ENCODE peak calls at places on chromosomes 2 and 18, in four cellular contexts. One of them, this sample, is unnamed.

GRCh38 chr2:179936654-179937053 is 70.4 kb downstream of the CWC22 start:
- DNase-seq in fibroblast of mammary gland: peak; percentile 37
- DNase-seq in HFF-Myc: no peak
- DNase-seq in fibroblast of pulmonary artery: peak; percentile 18
- DNase-seq in this sample: peak; percentile 40

GRCh38 chr2:226699321-226699720 is 100.3 kb downstream of the IRS1 start:
- DNase-seq in fibroblast of pulmonary artery: peak; percentile 63
- DNase-seq in HFF-Myc: peak; percentile 15
- DNase-seq in fibroblast of mammary gland: peak; percentile 86
- DNase-seq in this sample: peak; percentile 60

GRCh38 chr2:100756704-100757103 is 63.2 kb upstream of the NPAS2 start:
- DNase-seq in HFF-Myc: no peak
- DNase-seq in fibroblast of mammary gland: peak; percentile 56
- DNase-seq in fibroblast of pulmonary artery: peak; percentile 56
- DNase-seq in this sample: no peak

GRCh38 chr2:226758886-226759660 is 40.5 kb downstream of the IRS1 start:
- DNase-seq in fibroblast of pulmonary artery: peak; percentile 80
- DNase-seq in fibroblast of mammary gland: peak; percentile 86
- DNase-seq in HFF-Myc: peak; percentile 52
- DNase-seq in this sample: peak; percentile 89

GRCh38 chr18:25278415-25278814 is 73.6 kb downstream of the ZNF521 start:
- DNase-seq in fibroblast of pulmonary artery: no peak
- DNase-seq in fibroblast of mammary gland: no peak
- DNase-seq in HFF-Myc: no peak
- DNase-seq in this sample: peak; percentile 47

GRCh38 chr2:21330786-21331391 is 207.1 kb downstream of the TDRD15 start:
- DNase-seq in HFF-Myc: no peak
- DNase-seq in fibroblast of pulmonary artery: no peak
- DNase-seq in fibroblast of mammary gland: no peak
- DNase-seq in this sample: peak; percentile 0

GRCh38 chr18:1438458-1438910 is 533.8 kb downstream of the ADCYAP1 start:
- DNase-seq in fibroblast of pulmonary artery: no peak
- DNase-seq in fibroblast of mammary gland: no peak
- DNase-seq in HFF-Myc: no peak
- DNase-seq in this sample: no peak

GRCh38 chr2:220276736-220277444 is 649.5 kb downstream of the SLC4A3 start:
- DNase-seq in fibroblast of pulmonary artery: peak; percentile 62
- DNase-seq in HFF-Myc: no peak
- DNase-seq in fibroblast of mammary gland: peak; percentile 79
- DNase-seq in this sample: peak; percentile 41

GRCh38 chr18:80104364-80104779 is 4.7 kb upstream of the ADNP2 start:
- DNase-seq in HFF-Myc: no peak
- DNase-seq in fibroblast of mammary gland: no peak
- DNase-seq in fibroblast of pulmonary artery: no peak
- DNase-seq in this sample: peak; percentile 45

GRCh38 chr2:227374158-227374557 is 4.9 kb downstream of the TM4SF20 start:
- DNase-seq in fibroblast of pulmonary artery: peak; percentile 80
- DNase-seq in fibroblast of mammary gland: peak; percentile 63
- DNase-seq in HFF-Myc: no peak
- DNase-seq in this sample: peak; percentile 55

DNA sequence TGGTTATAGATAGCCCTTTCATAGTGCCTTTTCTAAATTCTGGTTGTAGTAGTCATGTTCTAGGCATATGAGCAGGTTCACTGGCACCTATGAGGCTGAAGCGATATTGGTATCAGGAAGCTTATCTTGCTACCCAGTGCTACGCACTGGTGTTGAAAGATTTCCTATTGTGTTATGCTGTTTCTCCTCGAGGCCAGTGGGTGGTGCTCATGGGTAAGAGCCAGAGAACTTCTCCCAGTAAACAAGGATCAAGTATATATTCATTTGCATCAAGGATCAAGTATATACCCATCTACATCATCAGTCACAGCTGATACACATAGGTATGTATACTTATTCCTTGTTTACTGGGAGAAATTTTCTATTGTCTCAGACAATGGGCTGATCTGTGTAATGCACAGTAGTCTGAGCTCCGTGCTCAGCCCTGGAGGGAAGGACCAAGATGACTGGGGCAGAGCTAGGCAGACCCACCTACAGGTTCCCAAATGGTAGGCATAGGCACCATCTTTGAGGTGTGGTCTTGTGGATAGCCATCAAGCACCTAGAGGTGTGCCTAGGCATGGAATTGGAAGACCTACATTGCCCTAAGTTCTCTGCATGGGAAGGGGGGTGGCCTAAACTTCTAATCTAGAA is 101.2 kb upstream of the GALNT13 start:
- DNase-seq in fibroblast of mammary gland: peak; percentile 1
- DNase-seq in fibroblast of pulmonary artery: no peak
- DNase-seq in HFF-Myc: no peak
- DNase-seq in this sample: no peak
- TF ChIP-seq CTCF in fibroblast of mammary gland: peak; percentile 13
- TF ChIP-seq CTCF in fibroblast of pulmonary artery: no peak
- TF ChIP-seq CTCF in HFF-Myc: no peak
- TF ChIP-seq CTCF in this sample: no peak

GRCh38 chr2:176092270-176093144 is at the start of gene HOXD13:
- DNase-seq in fibroblast of mammary gland: no peak
- DNase-seq in HFF-Myc: no peak
- DNase-seq in fibroblast of pulmonary artery: no peak
- DNase-seq in this sample: no peak
- H3K4me3 ChIP-seq in fibroblast of mammary gland: no peak within 1 kb of the TSS
- H3K4me3 ChIP-seq in HFF-Myc: peak within 1 kb of the TSS; percentile 56
- H3K4me3 ChIP-seq in fibroblast of pulmonary artery: no peak within 1 kb of the TSS
- H3K4me3 ChIP-seq in this sample: no peak within 1 kb of the TSS

DNA sequence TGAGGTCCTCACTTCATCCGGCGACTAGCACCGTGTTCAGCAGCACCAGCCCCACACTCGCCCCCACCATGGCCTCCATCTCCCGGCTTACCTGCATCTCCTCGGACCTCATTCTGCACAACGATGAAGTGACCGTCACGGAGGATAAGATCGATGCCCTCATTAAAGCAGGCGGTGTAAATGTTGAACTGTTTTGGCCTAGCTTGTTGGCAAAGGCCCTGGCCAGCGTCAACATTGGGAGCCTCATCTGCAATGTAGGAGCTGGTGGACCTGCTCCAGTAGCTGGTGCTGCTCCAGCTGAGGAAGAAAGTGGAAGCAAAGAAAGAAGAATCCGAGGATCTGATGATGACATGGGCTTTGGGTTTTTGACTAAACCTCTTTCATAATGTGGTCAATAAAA is 70.5 kb upstream of the MYCN start:
- DNase-seq in fibroblast of pulmonary artery: no peak
- DNase-seq in fibroblast of mammary gland: no peak
- DNase-seq in HFF-Myc: no peak
- DNase-seq in this sample: no peak
- TF ChIP-seq CTCF in fibroblast of pulmonary artery: no peak
- TF ChIP-seq CTCF in fibroblast of mammary gland: no peak
- TF ChIP-seq CTCF in HFF-Myc: no peak
- TF ChIP-seq CTCF in this sample: no peak

DNA sequence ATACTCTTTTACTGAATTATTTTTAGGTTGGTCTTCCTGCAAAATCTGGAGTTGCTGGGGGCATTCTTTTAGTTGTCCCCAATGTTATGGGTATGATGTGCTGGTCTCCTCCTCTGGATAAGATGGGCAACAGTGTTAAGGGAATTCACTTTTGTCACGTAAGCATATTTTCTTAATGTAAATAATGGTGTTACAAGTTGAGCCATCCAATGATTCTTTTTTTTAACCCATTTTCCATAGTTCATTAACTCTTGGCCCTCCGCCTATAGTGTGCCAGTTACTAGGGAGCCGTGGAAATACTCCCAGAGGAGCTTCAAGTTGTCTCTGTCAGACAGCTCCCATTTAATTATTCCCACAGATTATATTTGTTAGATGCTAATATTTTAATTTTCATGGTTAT is 49.8 kb downstream of the GLS start:
- DNase-seq in fibroblast of pulmonary artery: no peak
- DNase-seq in fibroblast of mammary gland: no peak
- DNase-seq in HFF-Myc: no peak
- DNase-seq in this sample: no peak
- H3K4me3 ChIP-seq in fibroblast of pulmonary artery: no peak overlapping the region
- H3K4me3 ChIP-seq in fibroblast of mammary gland: no peak overlapping the region
- H3K4me3 ChIP-seq in HFF-Myc: no peak overlapping the region
- H3K4me3 ChIP-seq in this sample: no peak overlapping the region

GRCh38 chr18:36534154-36534688 is 236.7 kb downstream of the FHOD3 start:
- DNase-seq in fibroblast of pulmonary artery: no peak
- DNase-seq in fibroblast of mammary gland: no peak
- DNase-seq in HFF-Myc: no peak
- DNase-seq in this sample: no peak
- TF ChIP-seq CTCF in fibroblast of pulmonary artery: no peak
- TF ChIP-seq CTCF in fibroblast of mammary gland: no peak
- TF ChIP-seq CTCF in HFF-Myc: no peak
- TF ChIP-seq CTCF in this sample: no peak

DNA sequence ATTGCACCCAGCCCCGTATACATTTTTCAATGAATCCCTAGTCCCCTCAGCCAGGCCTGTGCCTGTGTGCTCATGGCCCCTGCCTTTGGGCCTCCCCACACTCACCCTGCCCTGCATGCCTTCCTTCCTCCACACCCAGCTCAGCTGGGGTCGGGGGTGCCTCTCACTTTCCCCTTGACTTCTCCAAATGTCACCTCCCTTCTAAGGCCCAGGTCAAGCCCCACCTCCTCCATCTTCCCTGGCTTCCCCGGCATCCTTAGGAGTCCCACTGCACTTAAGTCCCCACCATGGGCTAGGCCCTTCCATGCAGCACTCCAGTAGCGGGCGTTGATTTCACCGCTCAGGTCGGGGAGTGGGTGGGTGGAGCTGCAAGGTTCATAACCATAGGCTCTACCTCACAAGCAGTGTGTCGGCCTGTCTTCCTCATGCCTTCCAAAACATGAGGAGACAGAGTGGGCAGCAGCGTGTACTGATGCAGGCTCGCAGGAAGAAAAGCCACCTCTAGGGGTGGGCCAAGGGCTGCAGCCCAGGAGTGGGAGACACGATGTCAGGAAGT is 47.7 kb downstream of the DNMT3A start:
- DNase-seq in fibroblast of mammary gland: no peak
- DNase-seq in fibroblast of pulmonary artery: no peak
- DNase-seq in HFF-Myc: no peak
- DNase-seq in this sample: no peak
- H3K4me3 ChIP-seq in fibroblast of mammary gland: no peak overlapping the region
- H3K4me3 ChIP-seq in fibroblast of pulmonary artery: no peak overlapping the region
- H3K4me3 ChIP-seq in HFF-Myc: no peak overlapping the region
- H3K4me3 ChIP-seq in this sample: no peak overlapping the region